ENCODE peak calls at places on chromosome 19, in nine cellular contexts. O is tibial nerve, U is cardiac muscle cell, K is heart left ventricle, E is K562, Y is left ventricle myocardium inferior, B is left lung, H is IMR-90, R is suprapubic skin. Q is an unnamed sample.

GRCh38 chr19:6802336-6803035 is 30.0 kb downstream of the VAV1 start:
- DNase-seq in H (no peak), U (peak; percentile 23), O (peak; percentile 28), R (no peak), E (no peak), Y (peak; percentile 30), B (peak; percentile 79), K (no peak), Q (peak; percentile 1)

GRCh38 chr19:1266818-1267440 is 2.2 kb upstream of the CIRBP start:
- DNase-seq in O (no peak), Y (peak; percentile 83), U (peak; percentile 64), R (peak; percentile 85), E (no peak), H (no peak), K (peak; percentile 90), B (no peak), Q (peak; percentile 69)

GRCh38 chr19:20321139-20321656 is 154.2 kb downstream of the ZNF486 start:
- DNase-seq in U (no peak), O (no peak), K (no peak), Y (no peak), B (no peak), H (no peak), R (no peak), E (no peak), Q (no peak)

GRCh38 chr19:14369399-14370168 is 11.7 kb upstream of the ADGRE5 start:
- DNase-seq in K (no peak), O (no peak), H (peak; percentile 64), U (peak; percentile 63), B (no peak), R (no peak), E (no peak), Y (no peak), Q (peak; percentile 95)

GRCh38 chr19:17686592-17687042 is 1.5 kb downstream of the UNC13A start:
- DNase-seq in H (no peak), K (no peak), O (no peak), Y (peak; percentile 41), R (no peak), E (peak; percentile 88), B (no peak), U (peak; percentile 64), Q (no peak)

GRCh38 chr19:6164906-6165531 is 29.6 kb downstream of the ACSBG2 start:
- DNase-seq in H (no peak), B (no peak), O (no peak), R (no peak), E (no peak), U (no peak), Y (no peak), K (no peak), Q (no peak)

GRCh38 chr19:7830272-7830771 is 304 bp downstream of the EVI5L start:
- DNase-seq in E (no peak), Y (peak; percentile 29), H (no peak), K (peak; percentile 64), U (no peak), O (no peak), R (no peak), B (peak; percentile 49), Q (no peak)

GRCh38 chr19:53892981-53893325 is 11.0 kb downstream of the PRKCG start:
- DNase-seq in B (no peak), U (no peak), K (no peak), H (no peak), E (peak; percentile 49), R (no peak), Y (no peak), O (no peak), Q (no peak)

GRCh38 chr19:20259615-20260014 is 92.6 kb downstream of the ZNF486 start:
- DNase-seq in O (no peak), B (no peak), Y (no peak), U (no peak), K (no peak), E (no peak), R (no peak), H (no peak), Q (no peak)

GRCh38 chr19:33763661-33764343 is 32.9 kb upstream of the KCTD15 start:
- DNase-seq in R (no peak), U (no peak), B (no peak), H (no peak), E (no peak), Y (peak; percentile 33), K (no peak), O (no peak), Q (no peak)

GRCh38 chr19:2888739-2889224 is 11.9 kb upstream of the ZNF57 start:
- DNase-seq in H (no peak), B (peak; percentile 37), O (no peak), Y (no peak), E (no peak), U (no peak), R (no peak), K (no peak), Q (peak; percentile 19)

GRCh38 chr19:11382898-11383705 is 1.0 kb downstream of the EPOR start:
- DNase-seq in E (peak; percentile 88), O (peak; percentile 14), U (peak; percentile 42), K (peak; percentile 83), R (peak; percentile 75), B (peak; percentile 74), Y (peak; percentile 60), H (no peak), Q (peak; percentile 29)

GRCh38 chr19:39515551-39516191 is 732 bp downstream of the SELENOV start:
- DNase-seq in O (no peak), R (no peak), E (no peak), Y (no peak), K (no peak), B (no peak), U (no peak), H (no peak), Q (no peak)

GRCh38 chr19:19539738-19540703 is 2.0 kb downstream of the CILP2 start:
- DNase-seq in H (peak; percentile 46), B (peak; percentile 86), Y (peak; percentile 65), R (no peak), E (peak; percentile 96), K (peak; percentile 85), O (no peak), U (peak; percentile 79), Q (peak; percentile 29)

GRCh38 chr19:18205180-18205915 is 1.5 kb upstream of the RAB3A start:
- DNase-seq in H (peak; percentile 89), U (peak; percentile 77), B (peak; percentile 83), E (peak; percentile 65), R (peak; percentile 91), Y (peak; percentile 86), K (peak; percentile 91), O (peak; percentile 82), Q (peak; percentile 50)

DNA sequence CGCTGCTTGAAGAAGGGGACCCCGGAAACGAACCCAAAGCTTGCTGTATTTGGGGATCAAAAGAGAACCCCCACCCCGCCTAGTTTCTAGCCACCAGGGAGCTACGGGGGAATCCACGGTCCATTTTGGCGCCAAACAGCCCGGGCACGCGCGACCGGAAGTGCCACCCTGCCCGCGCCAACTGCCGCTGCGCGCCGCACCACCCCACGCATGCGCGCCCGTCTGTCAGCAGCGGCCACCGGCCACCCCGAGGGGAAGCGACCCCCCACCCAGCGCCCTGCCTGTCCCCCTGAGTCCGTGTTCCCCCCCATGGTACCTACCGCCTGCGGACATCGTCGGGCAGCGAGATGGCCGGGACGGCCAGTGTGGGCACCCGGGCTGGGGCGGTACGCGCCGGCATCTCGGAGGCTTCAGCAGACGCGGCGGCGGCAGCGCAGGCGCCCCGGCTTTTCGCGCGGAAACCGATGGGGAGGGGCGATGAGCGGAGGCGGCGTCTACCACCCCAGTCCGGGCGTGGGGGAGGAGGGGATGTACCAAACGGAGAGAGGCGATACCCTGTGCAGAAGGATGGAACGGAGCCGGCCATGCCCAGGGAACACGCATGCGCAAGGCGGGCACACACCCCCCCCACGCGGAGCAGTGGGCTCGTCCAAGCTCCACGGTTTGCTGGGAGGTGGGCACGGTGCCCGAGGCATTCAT is at the start of gene DNMT1:
- DNase-seq in Y (peak; percentile 95), H (peak; percentile 95), R (peak; percentile 97), O (peak; percentile 92), K (peak; percentile 98), E (peak; percentile 100), U (peak; percentile 98), B (peak; percentile 96), Q (peak; percentile 92)
- H3K27ac ChIP-seq in Y (peak within 1 kb of the TSS; percentile 91), H (peak within 1 kb of the TSS; percentile 89), R (peak within 1 kb of the TSS; percentile 85), O (peak within 1 kb of the TSS; percentile 84), K (peak within 1 kb of the TSS; percentile 83), E (peak within 1 kb of the TSS; percentile 93), U (peak within 1 kb of the TSS; percentile 49), B (peak within 1 kb of the TSS; percentile 73), Q (peak within 1 kb of the TSS; percentile 66)

DNA sequence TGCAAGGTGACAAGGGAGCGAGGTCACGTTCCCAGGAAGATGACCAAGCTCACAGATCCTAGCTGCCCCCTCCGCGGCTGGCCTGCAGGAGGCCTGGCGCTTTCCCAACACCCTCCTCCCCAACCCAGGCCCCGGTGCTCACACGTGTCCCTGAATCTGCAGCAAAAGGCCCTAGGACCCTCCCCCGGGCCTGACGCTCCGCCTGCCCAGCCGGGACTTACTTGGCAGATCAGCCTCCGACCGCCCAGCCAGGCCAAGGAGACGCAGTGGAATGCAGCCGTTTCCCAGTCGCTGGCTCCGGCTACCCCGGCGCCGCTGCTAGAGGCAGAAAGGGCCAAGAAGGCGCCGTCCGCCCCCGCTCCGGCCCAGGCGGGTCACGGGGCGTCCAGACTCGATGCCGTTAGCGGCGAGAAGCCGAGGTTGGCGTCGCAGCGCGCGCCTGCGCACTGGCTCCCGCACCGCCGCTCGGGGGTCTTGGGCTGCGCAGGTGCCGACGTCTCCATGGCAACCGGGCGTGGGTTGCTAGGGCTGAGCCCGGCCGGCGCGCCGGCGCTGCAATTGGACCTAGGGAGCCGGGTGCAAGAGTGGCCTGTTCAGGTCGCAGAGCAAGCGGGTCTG is at the start of gene PNMA8A:
- DNase-seq in Y (peak; percentile 74), H (peak; percentile 57), O (no peak), U (peak; percentile 92), K (peak; percentile 89), E (peak; percentile 92), R (peak; percentile 74), B (peak; percentile 58), Q (no peak)
- TF ChIP-seq CTCF in Y (no peak), H (no peak), O (no peak), U (peak; percentile 25), K (no peak), E (no peak), R (no peak), B (no peak), Q (no peak)

GRCh38 chr19:4019578-4019977 is 12.0 kb downstream of the PIAS4 start:
- DNase-seq in K (no peak), E (no peak), R (no peak), U (no peak), Y (no peak), O (no peak), H (no peak), B (no peak), Q (no peak)
- H3K27ac ChIP-seq in K (no peak overlapping the region), E (no peak overlapping the region), R (peak overlapping the region; percentile 11), U (no peak overlapping the region), Y (no peak overlapping the region), O (peak overlapping the region; percentile 95), H (no peak overlapping the region), B (no peak overlapping the region), Q (no peak overlapping the region)

DNA sequence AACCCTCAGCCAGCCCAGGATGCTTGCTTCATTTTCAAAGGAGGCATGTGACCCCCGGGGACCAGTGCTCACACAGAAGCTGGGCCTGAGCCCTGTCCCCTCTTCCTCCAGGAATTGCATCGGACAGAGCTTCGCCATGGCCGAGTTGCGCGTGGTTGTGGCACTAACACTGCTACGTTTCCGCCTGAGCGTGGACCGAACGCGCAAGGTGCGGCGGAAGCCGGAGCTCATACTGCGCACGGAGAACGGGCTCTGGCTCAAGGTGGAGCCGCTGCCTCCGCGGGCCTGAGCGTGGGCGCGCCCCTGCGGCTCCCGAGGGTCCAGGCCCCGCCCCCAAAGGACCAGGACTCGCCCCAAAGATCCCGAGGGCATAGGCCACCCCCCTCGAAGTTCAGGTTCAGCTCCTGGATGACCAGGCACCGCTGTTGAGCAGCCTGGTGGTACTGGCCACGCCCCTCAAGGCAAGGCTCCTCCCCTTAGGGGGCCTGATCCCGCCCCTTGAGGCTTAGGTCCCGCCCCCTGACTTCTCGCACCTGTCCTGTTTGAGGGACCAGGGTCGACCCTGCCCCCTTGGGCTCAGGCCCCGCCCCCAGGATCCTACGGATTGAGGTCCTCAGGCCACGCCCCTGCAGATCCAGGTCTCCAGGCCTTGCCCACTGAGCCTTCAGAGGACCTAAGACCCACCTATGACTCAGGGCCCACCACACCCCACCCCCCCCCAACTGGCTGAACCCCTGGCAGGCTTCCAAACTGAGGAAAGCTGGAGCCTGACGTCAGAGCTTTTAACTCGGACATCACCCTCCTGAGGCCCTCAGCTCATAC is 43.1 kb downstream of the CYP4F22 start:
- DNase-seq in E (peak; percentile 92), Y (no peak), R (no peak), O (no peak), K (no peak), B (no peak), H (no peak), U (peak; percentile 27), Q (peak; percentile 59)
- TF ChIP-seq CTCF in E (no peak), Y (no peak), R (no peak), O (no peak), K (no peak), B (no peak), H (no peak), U (no peak), Q (no peak)

Q was measured in CD8-positive, alpha-beta T cell.